ENCODE peak calls at places on chromosomes 12 and 14, in five cellular contexts. One of them, this sample, is unnamed.

GRCh38 chr14:104389326-104390220 is 190.0 kb upstream of the C14orf180 start:
- DNase-seq in activated CD4-positive, CD25-positive, alpha-beta regulatory T cell: no peak
- DNase-seq in hepatocyte: no peak
- DNase-seq in substantia nigra: no peak
- DNase-seq in B cell: no peak
- DNase-seq in this sample: no peak

GRCh38 chr12:120662879-120663278 is 22.5 kb downstream of the CABP1 start:
- DNase-seq in B cell: peak
- DNase-seq in hepatocyte: no peak
- DNase-seq in substantia nigra: no peak
- DNase-seq in activated CD4-positive, CD25-positive, alpha-beta regulatory T cell: no peak
- DNase-seq in this sample: peak

GRCh38 chr12:128863957-128864356 is 10.7 kb downstream of the GLT1D1 start:
- DNase-seq in substantia nigra: no peak
- DNase-seq in activated CD4-positive, CD25-positive, alpha-beta regulatory T cell: no peak
- DNase-seq in B cell: no peak
- DNase-seq in hepatocyte: no peak
- DNase-seq in this sample: no peak

GRCh38 chr12:108980831-108981618 is 39.8 kb downstream of the SVOP start:
- DNase-seq in activated CD4-positive, CD25-positive, alpha-beta regulatory T cell: no peak
- DNase-seq in substantia nigra: no peak
- DNase-seq in hepatocyte: no peak
- DNase-seq in B cell: no peak
- DNase-seq in this sample: no peak

GRCh38 chr14:53875337-53875897 is 81.2 kb downstream of the BMP4 start:
- DNase-seq in hepatocyte: no peak
- DNase-seq in activated CD4-positive, CD25-positive, alpha-beta regulatory T cell: no peak
- DNase-seq in substantia nigra: no peak
- DNase-seq in B cell: no peak
- DNase-seq in this sample: no peak

GRCh38 chr12:25840678-25841077 is 117.8 kb upstream of the RASSF8 start:
- DNase-seq in B cell: no peak
- DNase-seq in substantia nigra: no peak
- DNase-seq in activated CD4-positive, CD25-positive, alpha-beta regulatory T cell: no peak
- DNase-seq in hepatocyte: no peak
- DNase-seq in this sample: no peak

GRCh38 chr12:13428538-13429265 is 232.2 kb downstream of the EMP1 start:
- DNase-seq in hepatocyte: peak
- DNase-seq in B cell: no peak
- DNase-seq in substantia nigra: no peak
- DNase-seq in activated CD4-positive, CD25-positive, alpha-beta regulatory T cell: no peak
- DNase-seq in this sample: no peak

GRCh38 chr14:100878271-100879146 is 25.0 kb downstream of the RTL1 start:
- DNase-seq in substantia nigra: no peak
- DNase-seq in B cell: no peak
- DNase-seq in activated CD4-positive, CD25-positive, alpha-beta regulatory T cell: no peak
- DNase-seq in hepatocyte: no peak
- DNase-seq in this sample: no peak

GRCh38 chr14:35197015-35197414 is 74.7 kb downstream of the PRORP start:
- DNase-seq in substantia nigra: no peak
- DNase-seq in B cell: no peak
- DNase-seq in activated CD4-positive, CD25-positive, alpha-beta regulatory T cell: no peak
- DNase-seq in hepatocyte: no peak
- DNase-seq in this sample: no peak

GRCh38 chr14:55123101-55123500 is 6.0 kb upstream of the LGALS3 start:
- DNase-seq in substantia nigra: no peak
- DNase-seq in B cell: no peak
- DNase-seq in activated CD4-positive, CD25-positive, alpha-beta regulatory T cell: no peak
- DNase-seq in hepatocyte: peak
- DNase-seq in this sample: no peak

GRCh38 chr14:55588259-55588699 is 8.3 kb downstream of the KTN1 start:
- DNase-seq in substantia nigra: no peak
- DNase-seq in activated CD4-positive, CD25-positive, alpha-beta regulatory T cell: no peak
- DNase-seq in B cell: no peak
- DNase-seq in hepatocyte: no peak
- DNase-seq in this sample: no peak